ENCODE peak calls at places on chromosomes 7 and 10, in five cellular contexts. One of them, this sample, is unnamed.

GRCh38 chr10:4450981-4451501 is 375.0 kb upstream of the AKR1E2 start:
- DNase-seq in upper lobe of right lung: no peak
- DNase-seq in kidney epithelial cell: peak; percentile 2
- DNase-seq in left lung: no peak
- DNase-seq in heart left ventricle: no peak
- DNase-seq in this sample: no peak

GRCh38 chr10:2610946-2611345 is 456.4 kb upstream of the PFKP start:
- DNase-seq in upper lobe of right lung: no peak
- DNase-seq in left lung: no peak
- DNase-seq in heart left ventricle: no peak
- DNase-seq in kidney epithelial cell: no peak
- DNase-seq in this sample: no peak

GRCh38 chr10:100751211-100751933 is 6.0 kb downstream of the PAX2 start:
- DNase-seq in kidney epithelial cell: no peak
- DNase-seq in left lung: no peak
- DNase-seq in upper lobe of right lung: no peak
- DNase-seq in heart left ventricle: no peak
- DNase-seq in this sample: no peak

GRCh38 chr10:113384181-113384580 is 168.7 kb upstream of the HABP2 start:
- DNase-seq in heart left ventricle: no peak
- DNase-seq in upper lobe of right lung: no peak
- DNase-seq in left lung: no peak
- DNase-seq in kidney epithelial cell: no peak
- DNase-seq in this sample: no peak

GRCh38 chr10:99276848-99277486 is 41.3 kb upstream of the HPSE2 start:
- DNase-seq in left lung: no peak
- DNase-seq in upper lobe of right lung: no peak
- DNase-seq in heart left ventricle: no peak
- DNase-seq in kidney epithelial cell: no peak
- DNase-seq in this sample: no peak

GRCh38 chr7:107630342-107630741 is 30.3 kb upstream of the SLC26A4 start:
- DNase-seq in upper lobe of right lung: no peak
- DNase-seq in kidney epithelial cell: no peak
- DNase-seq in heart left ventricle: no peak
- DNase-seq in left lung: no peak
- DNase-seq in this sample: no peak

GRCh38 chr7:106045592-106045991 is 66.5 kb downstream of the SYPL1 start:
- DNase-seq in upper lobe of right lung: no peak
- DNase-seq in kidney epithelial cell: no peak
- DNase-seq in left lung: no peak
- DNase-seq in heart left ventricle: no peak
- DNase-seq in this sample: no peak

GRCh38 chr7:1745576-1746490 is 75.8 kb downstream of the ELFN1 start:
- DNase-seq in left lung: no peak
- DNase-seq in kidney epithelial cell: no peak
- DNase-seq in upper lobe of right lung: no peak
- DNase-seq in heart left ventricle: no peak
- DNase-seq in this sample: no peak

GRCh38 chr10:11655839-11656238 is 44.4 kb upstream of the USP6NL start:
- DNase-seq in upper lobe of right lung: no peak
- DNase-seq in heart left ventricle: no peak
- DNase-seq in kidney epithelial cell: no peak
- DNase-seq in left lung: no peak
- DNase-seq in this sample: no peak

GRCh38 chr7:542935-543789 is 23.5 kb upstream of the PDGFA start:
- DNase-seq in upper lobe of right lung: no peak
- DNase-seq in kidney epithelial cell: peak; percentile 82
- DNase-seq in heart left ventricle: no peak
- DNase-seq in left lung: no peak
- DNase-seq in this sample: no peak

GRCh38 chr7:137881607-137882260 is 35.0 kb upstream of the DGKI start:
- DNase-seq in kidney epithelial cell: no peak
- DNase-seq in left lung: no peak
- DNase-seq in heart left ventricle: no peak
- DNase-seq in upper lobe of right lung: no peak
- DNase-seq in this sample: no peak

GRCh38 chr10:42864575-42864974 is 82.0 kb downstream of the BMS1 start:
- DNase-seq in heart left ventricle: no peak
- DNase-seq in kidney epithelial cell: no peak
- DNase-seq in upper lobe of right lung: peak; percentile 61
- DNase-seq in left lung: no peak
- DNase-seq in this sample: no peak

GRCh38 chr7:37643876-37644275 is 39.7 kb upstream of the GPR141 start:
- DNase-seq in upper lobe of right lung: no peak
- DNase-seq in kidney epithelial cell: no peak
- DNase-seq in left lung: no peak
- DNase-seq in heart left ventricle: no peak
- DNase-seq in this sample: no peak

GRCh38 chr7:35255417-35255798 is 1.5 kb upstream of the TBX20 start:
- DNase-seq in upper lobe of right lung: no peak
- DNase-seq in heart left ventricle: no peak
- DNase-seq in kidney epithelial cell: no peak
- DNase-seq in left lung: no peak
- DNase-seq in this sample: no peak

GRCh38 chr10:79055892-79056291 is 12.9 kb upstream of the ZMIZ1 start:
- DNase-seq in kidney epithelial cell: no peak
- DNase-seq in upper lobe of right lung: peak; percentile 40
- DNase-seq in heart left ventricle: peak; percentile 15
- DNase-seq in left lung: peak; percentile 15
- DNase-seq in this sample: no peak

GRCh38 chr7:4129481-4130122 is 552.5 kb upstream of the FOXK1 start:
- DNase-seq in upper lobe of right lung: peak; percentile 57
- DNase-seq in heart left ventricle: peak; percentile 54
- DNase-seq in kidney epithelial cell: no peak
- DNase-seq in left lung: no peak
- DNase-seq in this sample: no peak

GRCh38 chr7:85102813-85103350 is 84.0 kb downstream of the SEMA3D start:
- DNase-seq in upper lobe of right lung: no peak
- DNase-seq in heart left ventricle: no peak
- DNase-seq in left lung: no peak
- DNase-seq in kidney epithelial cell: no peak
- DNase-seq in this sample: no peak

GRCh38 chr7:45028138-45028919 is 28.3 kb downstream of the CCM2 start:
- DNase-seq in heart left ventricle: no peak
- DNase-seq in left lung: no peak
- DNase-seq in kidney epithelial cell: no peak
- DNase-seq in upper lobe of right lung: no peak
- DNase-seq in this sample: no peak

GRCh38 chr10:112949875-112950507 is at the start of gene TCF7L2:
- DNase-seq in kidney epithelial cell: peak; percentile 81
- DNase-seq in left lung: peak; percentile 96
- DNase-seq in upper lobe of right lung: peak; percentile 97
- DNase-seq in heart left ventricle: peak; percentile 97
- DNase-seq in this sample: peak; percentile 96

GRCh38 chr7:960269-960871 is 5.9 kb upstream of the ADAP1 start:
- DNase-seq in upper lobe of right lung: peak; percentile 56
- DNase-seq in kidney epithelial cell: no peak
- DNase-seq in heart left ventricle: peak; percentile 51
- DNase-seq in left lung: no peak
- DNase-seq in this sample: peak; percentile 19

GRCh38 chr10:6044651-6045599 is 17.2 kb downstream of the IL2RA start:
- DNase-seq in upper lobe of right lung: no peak
- DNase-seq in left lung: no peak
- DNase-seq in kidney epithelial cell: no peak
- DNase-seq in heart left ventricle: no peak
- DNase-seq in this sample: no peak

GRCh38 chr7:56046728-56047445 is 4.4 kb downstream of the PSPH start:
- DNase-seq in upper lobe of right lung: peak; percentile 3
- DNase-seq in heart left ventricle: no peak
- DNase-seq in left lung: no peak
- DNase-seq in kidney epithelial cell: peak; percentile 75
- DNase-seq in this sample: no peak

GRCh38 chr7:43302211-43302711 is 189.8 kb downstream of the HECW1 start:
- DNase-seq in kidney epithelial cell: peak; percentile 78
- DNase-seq in upper lobe of right lung: no peak
- DNase-seq in heart left ventricle: no peak
- DNase-seq in left lung: no peak
- DNase-seq in this sample: no peak
- TF ChIP-seq CTCF in kidney epithelial cell: peak; percentile 13
- TF ChIP-seq CTCF in upper lobe of right lung: no peak
- TF ChIP-seq CTCF in heart left ventricle: no peak
- TF ChIP-seq CTCF in left lung: no peak
- TF ChIP-seq CTCF in this sample: no peak

GRCh38 chr10:19724287-19724686 is 91.9 kb upstream of the PLXDC2 start:
- DNase-seq in heart left ventricle: no peak
- DNase-seq in kidney epithelial cell: no peak
- DNase-seq in upper lobe of right lung: no peak
- DNase-seq in left lung: no peak
- DNase-seq in this sample: no peak
- H3K36me3 ChIP-seq in heart left ventricle: no peaks in the 10 kb centered on the region
- H3K36me3 ChIP-seq in kidney epithelial cell: no peaks in the 10 kb centered on the region
- H3K36me3 ChIP-seq in upper lobe of right lung: no peaks in the 10 kb centered on the region
- H3K36me3 ChIP-seq in left lung: no peaks in the 10 kb centered on the region
- H3K36me3 ChIP-seq in this sample: no peaks in the 10 kb centered on the region

DNA sequence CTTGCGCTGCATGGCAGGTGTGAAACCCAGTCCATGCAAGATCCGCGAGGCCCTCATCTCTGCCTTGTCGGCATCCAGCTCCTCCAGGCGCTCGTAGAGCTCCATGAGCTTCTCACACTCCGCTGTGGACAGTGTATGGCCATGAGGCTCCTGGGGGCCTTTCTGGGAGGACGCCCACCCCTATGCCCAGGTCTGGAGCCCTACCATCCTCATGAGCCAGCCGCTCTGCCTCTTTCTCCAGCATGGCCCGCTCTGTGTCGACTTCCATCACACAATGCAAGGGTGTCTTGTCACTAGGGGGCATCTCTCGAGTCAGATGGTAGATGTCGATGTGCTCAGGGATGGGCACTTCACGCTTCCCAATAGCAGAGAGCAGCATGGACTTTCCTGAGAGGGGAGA is 3.3 kb downstream of the ABCF2 start:
- DNase-seq in kidney epithelial cell: no peak
- DNase-seq in left lung: no peak
- DNase-seq in heart left ventricle: no peak
- DNase-seq in upper lobe of right lung: no peak
- DNase-seq in this sample: no peak
- TF ChIP-seq CTCF in kidney epithelial cell: no peak
- TF ChIP-seq CTCF in left lung: no peak
- TF ChIP-seq CTCF in heart left ventricle: no peak
- TF ChIP-seq CTCF in upper lobe of right lung: no peak
- TF ChIP-seq CTCF in this sample: no peak

GRCh38 chr7:96188623-96188991 is 133.3 kb downstream of the SLC25A13 start:
- DNase-seq in left lung: no peak
- DNase-seq in heart left ventricle: no peak
- DNase-seq in upper lobe of right lung: no peak
- DNase-seq in kidney epithelial cell: no peak
- DNase-seq in this sample: no peak
- H3K36me3 ChIP-seq in left lung: no peaks in the 10 kb centered on the region
- H3K36me3 ChIP-seq in heart left ventricle: peaks cover 88% of the 10 kb centered on the region
- H3K36me3 ChIP-seq in upper lobe of right lung: peaks cover 53% of the 10 kb centered on the region
- H3K36me3 ChIP-seq in kidney epithelial cell: no peaks in the 10 kb centered on the region
- H3K36me3 ChIP-seq in this sample: peaks cover 80% of the 10 kb centered on the region

GRCh38 chr10:77837248-77837924 is 89.2 kb downstream of the DLG5 start:
- DNase-seq in kidney epithelial cell: no peak
- DNase-seq in upper lobe of right lung: no peak
- DNase-seq in left lung: no peak
- DNase-seq in heart left ventricle: no peak
- DNase-seq in this sample: no peak
- TF ChIP-seq CTCF in kidney epithelial cell: peak; percentile 17
- TF ChIP-seq CTCF in upper lobe of right lung: no peak
- TF ChIP-seq CTCF in left lung: no peak
- TF ChIP-seq CTCF in heart left ventricle: no peak
- TF ChIP-seq CTCF in this sample: no peak

DNA sequence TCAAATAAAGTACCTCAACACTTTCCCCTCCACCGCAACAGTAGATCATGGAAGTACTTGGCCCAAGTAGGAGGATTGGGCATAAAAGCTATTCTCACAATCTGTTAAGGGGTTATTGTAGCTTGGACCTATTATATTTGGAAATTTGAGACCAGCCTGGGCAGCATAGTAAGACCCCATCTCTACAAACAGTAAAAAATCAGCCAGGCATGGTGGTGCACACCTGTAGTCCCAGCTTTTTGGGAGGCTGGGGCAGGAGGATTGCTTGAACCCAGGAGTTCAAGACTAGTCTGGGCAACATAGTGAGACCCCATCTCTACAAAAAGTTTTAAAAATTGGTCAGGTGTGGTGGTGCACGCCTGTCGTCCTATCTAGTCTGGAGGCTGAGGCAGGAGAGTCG is 13.2 kb downstream of the PRKRIP1 start:
- DNase-seq in heart left ventricle: no peak
- DNase-seq in kidney epithelial cell: no peak
- DNase-seq in left lung: no peak
- DNase-seq in upper lobe of right lung: no peak
- DNase-seq in this sample: no peak
- H3K36me3 ChIP-seq in heart left ventricle: peaks cover 96% of the 10 kb centered on the region
- H3K36me3 ChIP-seq in kidney epithelial cell: peaks cover 6% of the 10 kb centered on the region
- H3K36me3 ChIP-seq in left lung: no peaks in the 10 kb centered on the region
- H3K36me3 ChIP-seq in upper lobe of right lung: peaks cover 92% of the 10 kb centered on the region
- H3K36me3 ChIP-seq in this sample: peaks cover 91% of the 10 kb centered on the region

GRCh38 chr7:79502151-79502550 is 48.7 kb upstream of the MAGI2 start:
- DNase-seq in heart left ventricle: no peak
- DNase-seq in upper lobe of right lung: no peak
- DNase-seq in kidney epithelial cell: no peak
- DNase-seq in left lung: no peak
- DNase-seq in this sample: no peak
- TF ChIP-seq CTCF in heart left ventricle: no peak
- TF ChIP-seq CTCF in upper lobe of right lung: no peak
- TF ChIP-seq CTCF in kidney epithelial cell: peak; percentile 7
- TF ChIP-seq CTCF in left lung: no peak
- TF ChIP-seq CTCF in this sample: no peak

GRCh38 chr10:7795605-7796004 is 7.6 kb downstream of the ATP5F1C start:
- DNase-seq in kidney epithelial cell: no peak
- DNase-seq in left lung: no peak
- DNase-seq in upper lobe of right lung: no peak
- DNase-seq in heart left ventricle: no peak
- DNase-seq in this sample: no peak

GRCh38 chr10:7789390-7789789 is 1.4 kb downstream of the ATP5F1C start:
- DNase-seq in kidney epithelial cell: no peak
- DNase-seq in left lung: no peak
- DNase-seq in heart left ventricle: no peak
- DNase-seq in upper lobe of right lung: no peak
- DNase-seq in this sample: peak; percentile 49

GRCh38 chr10:7788640-7789335 is 811 bp downstream of the ATP5F1C start:
- DNase-seq in left lung: no peak
- DNase-seq in kidney epithelial cell: no peak
- DNase-seq in upper lobe of right lung: no peak
- DNase-seq in heart left ventricle: no peak
- DNase-seq in this sample: no peak

GRCh38 chr10:7794627-7795026 is 6.7 kb downstream of the ATP5F1C start:
- DNase-seq in upper lobe of right lung: no peak
- DNase-seq in left lung: no peak
- DNase-seq in kidney epithelial cell: no peak
- DNase-seq in heart left ventricle: no peak
- DNase-seq in this sample: no peak

DNA sequence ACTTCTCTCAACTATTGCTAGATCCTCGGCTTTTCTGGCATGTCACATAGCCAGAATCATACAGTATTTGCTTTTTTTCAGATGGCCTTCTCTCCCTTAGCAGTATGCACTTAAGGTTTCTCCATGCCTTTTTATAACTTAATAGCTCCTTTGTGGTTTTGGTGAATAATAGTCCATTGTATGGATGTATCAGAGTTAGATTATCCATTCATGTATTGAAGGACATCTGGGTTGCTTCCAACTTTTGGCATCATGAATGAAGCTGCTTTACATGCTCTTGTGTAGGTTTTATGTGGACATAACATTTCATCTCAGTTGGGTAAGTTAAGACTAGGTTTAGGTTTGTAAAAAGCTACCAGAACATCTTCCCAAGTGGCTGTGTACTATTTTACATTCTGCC is 4.6 kb downstream of the ATP5F1C start:
- DNase-seq in left lung: no peak
- DNase-seq in kidney epithelial cell: no peak
- DNase-seq in heart left ventricle: no peak
- DNase-seq in upper lobe of right lung: no peak
- DNase-seq in this sample: no peak
- H3K36me3 ChIP-seq in left lung: no peaks in the 10 kb centered on the region
- H3K36me3 ChIP-seq in kidney epithelial cell: no peaks in the 10 kb centered on the region
- H3K36me3 ChIP-seq in heart left ventricle: peaks cover 22% of the 10 kb centered on the region
- H3K36me3 ChIP-seq in upper lobe of right lung: peaks cover 12% of the 10 kb centered on the region
- H3K36me3 ChIP-seq in this sample: peaks cover 13% of the 10 kb centered on the region

GRCh38 chr10:97633921-97634320 is 621 bp upstream of the MORN4 start:
- DNase-seq in left lung: no peak
- DNase-seq in heart left ventricle: no peak
- DNase-seq in upper lobe of right lung: no peak
- DNase-seq in kidney epithelial cell: no peak
- DNase-seq in this sample: no peak
- TF ChIP-seq CTCF in left lung: peak; percentile 29
- TF ChIP-seq CTCF in heart left ventricle: no peak
- TF ChIP-seq CTCF in upper lobe of right lung: peak; percentile 26
- TF ChIP-seq CTCF in kidney epithelial cell: peak; percentile 4
- TF ChIP-seq CTCF in this sample: peak; percentile 29

This sample was measured in left ventricle myocardium inferior.